ENCODE peak calls at places on chromosomes 12 and 14, in five cellular contexts. One of them, this sample, is unnamed.

GRCh38 chr12:32756476-32757158 is 920 bp upstream of the YARS2 start:
- DNase-seq in gastrocnemius medialis: no peak
- DNase-seq in HCT116: no peak
- DNase-seq in SK-N-SH: peak; percentile 5
- DNase-seq in tibial artery: no peak
- DNase-seq in this sample: no peak

GRCh38 chr14:89289477-89289876 is 127.6 kb downstream of the FOXN3 start:
- DNase-seq in gastrocnemius medialis: no peak
- DNase-seq in HCT116: no peak
- DNase-seq in SK-N-SH: no peak
- DNase-seq in tibial artery: no peak
- DNase-seq in this sample: no peak

GRCh38 chr14:80926706-80927384 is 14.7 kb downstream of the CEP128 start:
- DNase-seq in gastrocnemius medialis: no peak
- DNase-seq in HCT116: no peak
- DNase-seq in SK-N-SH: no peak
- DNase-seq in tibial artery: no peak
- DNase-seq in this sample: no peak

GRCh38 chr14:75279153-75279738 is 618 bp downstream of the FOS start:
- DNase-seq in gastrocnemius medialis: peak; percentile 41
- DNase-seq in HCT116: no peak
- DNase-seq in SK-N-SH: peak; percentile 53
- DNase-seq in tibial artery: peak; percentile 74
- DNase-seq in this sample: peak; percentile 80

GRCh38 chr14:76710093-76711010 is 50.9 kb upstream of the VASH1 start:
- DNase-seq in gastrocnemius medialis: no peak
- DNase-seq in HCT116: peak; percentile 24
- DNase-seq in SK-N-SH: peak; percentile 68
- DNase-seq in tibial artery: no peak
- DNase-seq in this sample: peak; percentile 37

GRCh38 chr12:57896139-57896436 is 45.3 kb upstream of the ATP23 start:
- DNase-seq in gastrocnemius medialis: no peak
- DNase-seq in HCT116: no peak
- DNase-seq in SK-N-SH: no peak
- DNase-seq in tibial artery: no peak
- DNase-seq in this sample: no peak

GRCh38 chr12:50105913-50106450 is 2.2 kb downstream of the GPD1 start:
- DNase-seq in gastrocnemius medialis: no peak
- DNase-seq in HCT116: no peak
- DNase-seq in SK-N-SH: no peak
- DNase-seq in tibial artery: no peak
- DNase-seq in this sample: no peak

GRCh38 chr14:51562816-51563215 is 88.9 kb upstream of the FRMD6 start:
- DNase-seq in gastrocnemius medialis: no peak
- DNase-seq in HCT116: no peak
- DNase-seq in SK-N-SH: no peak
- DNase-seq in tibial artery: no peak
- DNase-seq in this sample: no peak

GRCh38 chr12:115185529-115185928 is 501.6 kb upstream of the TBX3 start:
- DNase-seq in gastrocnemius medialis: no peak
- DNase-seq in HCT116: no peak
- DNase-seq in SK-N-SH: no peak
- DNase-seq in tibial artery: no peak
- DNase-seq in this sample: no peak

GRCh38 chr12:76878899-76879709 is at the start of gene CSRP2:
- DNase-seq in gastrocnemius medialis: peak; percentile 53
- DNase-seq in HCT116: peak; percentile 75
- DNase-seq in SK-N-SH: peak; percentile 97
- DNase-seq in tibial artery: peak; percentile 88
- DNase-seq in this sample: peak; percentile 80

GRCh38 chr12:22042981-22043669 is 2.9 kb upstream of the CMAS start:
- DNase-seq in gastrocnemius medialis: no peak
- DNase-seq in HCT116: no peak
- DNase-seq in SK-N-SH: no peak
- DNase-seq in tibial artery: no peak
- DNase-seq in this sample: no peak

GRCh38 chr14:54691525-54692260 is 124.8 kb downstream of the SAMD4A start:
- DNase-seq in gastrocnemius medialis: peak; percentile 63
- DNase-seq in HCT116: peak; percentile 53
- DNase-seq in SK-N-SH: peak; percentile 62
- DNase-seq in tibial artery: peak; percentile 82
- DNase-seq in this sample: peak; percentile 70

GRCh38 chr12:10708862-10709261 is 14.3 kb downstream of the YBX3 start:
- DNase-seq in gastrocnemius medialis: peak; percentile 46
- DNase-seq in HCT116: no peak
- DNase-seq in SK-N-SH: no peak
- DNase-seq in tibial artery: no peak
- DNase-seq in this sample: no peak

GRCh38 chr12:23684121-23684520 is 265.3 kb downstream of the SOX5 start:
- DNase-seq in gastrocnemius medialis: no peak
- DNase-seq in HCT116: no peak
- DNase-seq in SK-N-SH: no peak
- DNase-seq in tibial artery: no peak
- DNase-seq in this sample: no peak

GRCh38 chr14:104109121-104109541 is 23.6 kb downstream of the ASPG start:
- DNase-seq in gastrocnemius medialis: no peak
- DNase-seq in HCT116: no peak
- DNase-seq in SK-N-SH: peak; percentile 21
- DNase-seq in tibial artery: no peak
- DNase-seq in this sample: no peak

GRCh38 chr14:73467800-73468199 is 9.5 kb upstream of the NUMB start:
- DNase-seq in gastrocnemius medialis: no peak
- DNase-seq in HCT116: no peak
- DNase-seq in SK-N-SH: no peak
- DNase-seq in tibial artery: no peak
- DNase-seq in this sample: peak; percentile 78

GRCh38 chr14:101965796-101966718 is 1.7 kb downstream of the DYNC1H1 start:
- DNase-seq in gastrocnemius medialis: no peak
- DNase-seq in HCT116: no peak
- DNase-seq in SK-N-SH: no peak
- DNase-seq in tibial artery: no peak
- DNase-seq in this sample: no peak

GRCh38 chr12:32051511-32052299 is 54.9 kb upstream of the BICD1 start:
- DNase-seq in gastrocnemius medialis: no peak
- DNase-seq in HCT116: peak; percentile 48
- DNase-seq in SK-N-SH: no peak
- DNase-seq in tibial artery: no peak
- DNase-seq in this sample: peak; percentile 31

GRCh38 chr12:46224401-46224800 is 44.4 kb downstream of the SLC38A1 start:
- DNase-seq in gastrocnemius medialis: peak; percentile 77
- DNase-seq in HCT116: no peak
- DNase-seq in SK-N-SH: no peak
- DNase-seq in tibial artery: peak; percentile 80
- DNase-seq in this sample: no peak

GRCh38 chr14:49549446-49549845 is 36.7 kb downstream of the RPS29 start:
- DNase-seq in gastrocnemius medialis: no peak
- DNase-seq in HCT116: no peak
- DNase-seq in SK-N-SH: no peak
- DNase-seq in tibial artery: no peak
- DNase-seq in this sample: no peak

GRCh38 chr14:86003998-86004397 is 474.1 kb downstream of the FLRT2 start:
- DNase-seq in gastrocnemius medialis: no peak
- DNase-seq in HCT116: no peak
- DNase-seq in SK-N-SH: no peak
- DNase-seq in tibial artery: no peak
- DNase-seq in this sample: peak; percentile 9

GRCh38 chr14:103126873-103127304 is 3.6 kb downstream of the TNFAIP2 start:
- DNase-seq in gastrocnemius medialis: peak; percentile 51
- DNase-seq in HCT116: no peak
- DNase-seq in SK-N-SH: peak; percentile 89
- DNase-seq in tibial artery: no peak
- DNase-seq in this sample: no peak

GRCh38 chr14:51242545-51243490 is 2.8 kb downstream of the TMX1 start:
- DNase-seq in gastrocnemius medialis: no peak
- DNase-seq in HCT116: no peak
- DNase-seq in SK-N-SH: no peak
- DNase-seq in tibial artery: no peak
- DNase-seq in this sample: peak; percentile 17

GRCh38 chr14:100824156-100824555 is 1.8 kb upstream of the MEG3 start:
- DNase-seq in gastrocnemius medialis: no peak
- DNase-seq in HCT116: no peak
- DNase-seq in SK-N-SH: peak; percentile 68
- DNase-seq in tibial artery: peak; percentile 36
- DNase-seq in this sample: no peak

GRCh38 chr14:76456200-76456599 is 80.3 kb downstream of the ESRRB start:
- DNase-seq in gastrocnemius medialis: no peak
- DNase-seq in HCT116: peak; percentile 28
- DNase-seq in SK-N-SH: peak; percentile 62
- DNase-seq in tibial artery: no peak
- DNase-seq in this sample: peak; percentile 40

GRCh38 chr14:36408388-36408787 is 88.0 kb upstream of the MBIP start:
- DNase-seq in gastrocnemius medialis: no peak
- DNase-seq in HCT116: no peak
- DNase-seq in SK-N-SH: no peak
- DNase-seq in tibial artery: no peak
- DNase-seq in this sample: no peak

GRCh38 chr12:78181544-78182162 is 351.0 kb downstream of the NAV3 start:
- DNase-seq in gastrocnemius medialis: no peak
- DNase-seq in HCT116: no peak
- DNase-seq in SK-N-SH: peak; percentile 1
- DNase-seq in tibial artery: no peak
- DNase-seq in this sample: peak; percentile 2

GRCh38 chr12:2691340-2692111 is 103.2 kb upstream of the FKBP4 start:
- DNase-seq in gastrocnemius medialis: no peak
- DNase-seq in HCT116: peak; percentile 4
- DNase-seq in SK-N-SH: no peak
- DNase-seq in tibial artery: no peak
- DNase-seq in this sample: peak; percentile 66
- TF ChIP-seq CTCF in gastrocnemius medialis: no peak
- TF ChIP-seq CTCF in HCT116: no peak
- TF ChIP-seq CTCF in SK-N-SH: no peak
- TF ChIP-seq CTCF in tibial artery: no peak
- TF ChIP-seq CTCF in this sample: no peak

GRCh38 chr14:97177016-97177415 is 379.8 kb downstream of the VRK1 start:
- DNase-seq in gastrocnemius medialis: no peak
- DNase-seq in HCT116: peak; percentile 69
- DNase-seq in SK-N-SH: peak; percentile 14
- DNase-seq in tibial artery: no peak
- DNase-seq in this sample: peak; percentile 32
- TF ChIP-seq CTCF in gastrocnemius medialis: no peak
- TF ChIP-seq CTCF in HCT116: peak; percentile 66
- TF ChIP-seq CTCF in SK-N-SH: peak; percentile 51
- TF ChIP-seq CTCF in tibial artery: no peak
- TF ChIP-seq CTCF in this sample: no peak

GRCh38 chr12:13937735-13938134 is 43.7 kb downstream of the GRIN2B start:
- DNase-seq in gastrocnemius medialis: no peak
- DNase-seq in HCT116: no peak
- DNase-seq in SK-N-SH: no peak
- DNase-seq in tibial artery: no peak
- DNase-seq in this sample: no peak

GRCh38 chr12:13945236-13945635 is 36.2 kb downstream of the GRIN2B start:
- DNase-seq in gastrocnemius medialis: no peak
- DNase-seq in HCT116: no peak
- DNase-seq in SK-N-SH: no peak
- DNase-seq in tibial artery: no peak
- DNase-seq in this sample: no peak

GRCh38 chr12:13940466-13940865 is 40.9 kb downstream of the GRIN2B start:
- DNase-seq in gastrocnemius medialis: no peak
- DNase-seq in HCT116: no peak
- DNase-seq in SK-N-SH: no peak
- DNase-seq in tibial artery: no peak
- DNase-seq in this sample: no peak

GRCh38 chr12:13942826-13943225 is 38.6 kb downstream of the GRIN2B start:
- DNase-seq in gastrocnemius medialis: no peak
- DNase-seq in HCT116: no peak
- DNase-seq in SK-N-SH: no peak
- DNase-seq in tibial artery: no peak
- DNase-seq in this sample: no peak

DNA sequence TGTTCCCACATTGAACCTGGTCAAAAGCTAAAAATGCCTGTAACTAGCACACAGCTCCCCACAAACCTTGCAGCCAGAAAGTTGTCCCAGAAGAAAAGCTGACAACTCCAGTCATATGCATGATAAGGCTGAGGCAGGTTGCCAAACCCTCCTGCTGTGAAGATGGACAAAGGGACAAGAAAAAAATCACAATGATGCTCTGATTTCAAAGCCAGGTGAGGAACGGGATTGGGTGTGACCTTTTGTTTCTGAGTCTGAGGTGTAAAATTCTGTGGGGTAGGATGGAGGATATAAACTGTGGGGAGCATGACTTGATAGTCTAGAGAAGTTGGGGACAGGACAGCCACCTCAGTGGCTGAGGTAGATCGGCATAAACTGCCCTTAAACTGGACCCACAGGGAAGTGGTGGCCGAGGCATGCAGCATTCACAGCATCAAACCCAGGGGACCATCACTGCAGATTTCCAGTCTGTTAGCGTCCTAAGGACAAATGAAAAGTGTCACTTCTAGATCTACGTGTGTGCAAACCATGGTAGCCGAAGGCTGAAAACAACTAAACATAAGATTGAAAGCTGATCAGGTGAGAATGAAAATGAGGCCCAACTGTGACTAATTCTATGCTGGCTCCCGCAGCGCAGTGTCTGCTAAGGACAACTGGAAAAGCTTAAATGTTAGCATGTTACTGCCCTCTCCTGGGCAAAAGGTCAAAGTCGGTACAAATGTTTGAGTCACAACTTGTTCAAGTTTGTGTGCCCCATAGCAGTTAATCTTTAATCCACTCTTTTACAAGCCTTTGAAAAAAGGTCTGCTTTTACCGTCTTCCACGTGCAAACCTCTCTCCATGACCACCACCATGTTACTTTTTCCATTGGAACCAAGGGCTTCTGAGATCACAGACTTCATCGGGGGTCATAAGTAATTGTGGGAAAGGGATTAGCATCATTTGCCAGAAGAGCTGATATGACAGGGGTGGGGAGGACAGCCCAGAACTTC is 39.8 kb downstream of the GRIN2B start:
- DNase-seq in gastrocnemius medialis: no peak
- DNase-seq in HCT116: peak; percentile 77
- DNase-seq in SK-N-SH: peak; percentile 12
- DNase-seq in tibial artery: peak; percentile 26
- DNase-seq in this sample: peak; percentile 32
- TF ChIP-seq CTCF in gastrocnemius medialis: no peak
- TF ChIP-seq CTCF in HCT116: peak; percentile 61
- TF ChIP-seq CTCF in SK-N-SH: peak; percentile 60
- TF ChIP-seq CTCF in tibial artery: no peak
- TF ChIP-seq CTCF in this sample: no peak

GRCh38 chr14:22320353-22320733 is 268.7 kb downstream of the DAD1 start:
- DNase-seq in gastrocnemius medialis: no peak
- DNase-seq in HCT116: no peak
- DNase-seq in SK-N-SH: no peak
- DNase-seq in tibial artery: no peak
- DNase-seq in this sample: no peak
- TF ChIP-seq CTCF in gastrocnemius medialis: no peak
- TF ChIP-seq CTCF in HCT116: no peak
- TF ChIP-seq CTCF in SK-N-SH: no peak
- TF ChIP-seq CTCF in tibial artery: no peak
- TF ChIP-seq CTCF in this sample: no peak

GRCh38 chr12:112275211-112275610 is 107.0 kb downstream of the HECTD4 start:
- DNase-seq in gastrocnemius medialis: no peak
- DNase-seq in HCT116: no peak
- DNase-seq in SK-N-SH: no peak
- DNase-seq in tibial artery: no peak
- DNase-seq in this sample: no peak

GRCh38 chr12:112275836-112276235 is 106.4 kb downstream of the HECTD4 start:
- DNase-seq in gastrocnemius medialis: no peak
- DNase-seq in HCT116: no peak
- DNase-seq in SK-N-SH: no peak
- DNase-seq in tibial artery: no peak
- DNase-seq in this sample: no peak

GRCh38 chr12:112266473-112266872 is 115.8 kb downstream of the HECTD4 start:
- DNase-seq in gastrocnemius medialis: no peak
- DNase-seq in HCT116: no peak
- DNase-seq in SK-N-SH: no peak
- DNase-seq in tibial artery: no peak
- DNase-seq in this sample: no peak

GRCh38 chr12:112270673-112271072 is 111.6 kb downstream of the HECTD4 start:
- DNase-seq in gastrocnemius medialis: no peak
- DNase-seq in HCT116: no peak
- DNase-seq in SK-N-SH: no peak
- DNase-seq in tibial artery: no peak
- DNase-seq in this sample: no peak
- TF ChIP-seq CTCF in gastrocnemius medialis: no peak
- TF ChIP-seq CTCF in HCT116: no peak
- TF ChIP-seq CTCF in SK-N-SH: no peak
- TF ChIP-seq CTCF in tibial artery: no peak
- TF ChIP-seq CTCF in this sample: no peak

This sample was measured in activated CD8-positive, alpha-beta T cell treated with anti-CD3 and anti-CD28 coated beads for 36 hours.